ENCODE peak calls at places on chromosomes 7 and 10, in eight cellular contexts. One of them, this sample, is unnamed.

GRCh38 chr10:2054728-2055127 is 317.4 kb upstream of the ADARB2 start:
- DNase-seq in heart right ventricle: no peak
- DNase-seq in CD8-positive, alpha-beta T cell: no peak
- DNase-seq in cardiac muscle cell: no peak
- DNase-seq in heart left ventricle: no peak
- DNase-seq in suprapubic skin: no peak
- DNase-seq in IMR-90: no peak
- DNase-seq in ovary: no peak
- DNase-seq in this sample: no peak

GRCh38 chr10:24432478-24433416 is 223.8 kb downstream of the KIAA1217 start:
- DNase-seq in suprapubic skin: no peak
- DNase-seq in heart left ventricle: no peak
- DNase-seq in cardiac muscle cell: no peak
- DNase-seq in IMR-90: peak
- DNase-seq in ovary: no peak
- DNase-seq in heart right ventricle: no peak
- DNase-seq in CD8-positive, alpha-beta T cell: no peak
- DNase-seq in this sample: no peak

GRCh38 chr7:100576384-100576993 is 2.8 kb upstream of the SAP25 start:
- DNase-seq in cardiac muscle cell: no peak
- DNase-seq in IMR-90: no peak
- DNase-seq in CD8-positive, alpha-beta T cell: no peak
- DNase-seq in ovary: no peak
- DNase-seq in heart left ventricle: no peak
- DNase-seq in suprapubic skin: no peak
- DNase-seq in heart right ventricle: no peak
- DNase-seq in this sample: no peak

GRCh38 chr7:132004528-132004927 is 448.1 kb upstream of the PODXL start:
- DNase-seq in CD8-positive, alpha-beta T cell: no peak
- DNase-seq in heart right ventricle: peak
- DNase-seq in ovary: no peak
- DNase-seq in IMR-90: no peak
- DNase-seq in cardiac muscle cell: peak
- DNase-seq in suprapubic skin: no peak
- DNase-seq in heart left ventricle: no peak
- DNase-seq in this sample: peak

GRCh38 chr10:84407390-84408049 is 79.1 kb downstream of the CCSER2 start:
- DNase-seq in heart left ventricle: no peak
- DNase-seq in cardiac muscle cell: no peak
- DNase-seq in heart right ventricle: no peak
- DNase-seq in suprapubic skin: no peak
- DNase-seq in ovary: no peak
- DNase-seq in CD8-positive, alpha-beta T cell: no peak
- DNase-seq in IMR-90: no peak
- DNase-seq in this sample: no peak

GRCh38 chr7:140390466-140391190 is 7.7 kb downstream of the SLC37A3 start:
- DNase-seq in cardiac muscle cell: peak
- DNase-seq in ovary: no peak
- DNase-seq in CD8-positive, alpha-beta T cell: no peak
- DNase-seq in IMR-90: peak
- DNase-seq in heart left ventricle: no peak
- DNase-seq in heart right ventricle: no peak
- DNase-seq in suprapubic skin: no peak
- DNase-seq in this sample: no peak

GRCh38 chr10:8158439-8159071 is 104.1 kb downstream of the GATA3 start:
- DNase-seq in suprapubic skin: no peak
- DNase-seq in heart right ventricle: no peak
- DNase-seq in heart left ventricle: no peak
- DNase-seq in CD8-positive, alpha-beta T cell: no peak
- DNase-seq in cardiac muscle cell: no peak
- DNase-seq in ovary: no peak
- DNase-seq in IMR-90: no peak
- DNase-seq in this sample: no peak

GRCh38 chr10:71349401-71349800 is 30.3 kb downstream of the SLC29A3 start:
- DNase-seq in suprapubic skin: no peak
- DNase-seq in IMR-90: no peak
- DNase-seq in heart left ventricle: no peak
- DNase-seq in cardiac muscle cell: no peak
- DNase-seq in ovary: no peak
- DNase-seq in CD8-positive, alpha-beta T cell: no peak
- DNase-seq in heart right ventricle: no peak
- DNase-seq in this sample: no peak

GRCh38 chr7:1033546-1034145 is 10.7 kb upstream of the GPR146 start:
- DNase-seq in suprapubic skin: no peak
- DNase-seq in cardiac muscle cell: no peak
- DNase-seq in heart right ventricle: no peak
- DNase-seq in IMR-90: no peak
- DNase-seq in ovary: no peak
- DNase-seq in CD8-positive, alpha-beta T cell: peak
- DNase-seq in heart left ventricle: no peak
- DNase-seq in this sample: no peak

GRCh38 chr10:71767420-71768035 is 5.8 kb downstream of the VSIR start:
- DNase-seq in cardiac muscle cell: peak
- DNase-seq in ovary: peak
- DNase-seq in heart left ventricle: peak
- DNase-seq in heart right ventricle: peak
- DNase-seq in IMR-90: no peak
- DNase-seq in suprapubic skin: no peak
- DNase-seq in CD8-positive, alpha-beta T cell: no peak
- DNase-seq in this sample: peak

GRCh38 chr10:33862706-33863105 is 528.2 kb upstream of the NRP1 start:
- DNase-seq in heart left ventricle: no peak
- DNase-seq in suprapubic skin: no peak
- DNase-seq in CD8-positive, alpha-beta T cell: no peak
- DNase-seq in heart right ventricle: no peak
- DNase-seq in IMR-90: no peak
- DNase-seq in cardiac muscle cell: no peak
- DNase-seq in ovary: no peak
- DNase-seq in this sample: no peak

GRCh38 chr10:103619424-103620356 is 126.2 kb downstream of the NEURL1 start:
- DNase-seq in IMR-90: no peak
- DNase-seq in cardiac muscle cell: no peak
- DNase-seq in suprapubic skin: no peak
- DNase-seq in heart left ventricle: no peak
- DNase-seq in ovary: no peak
- DNase-seq in CD8-positive, alpha-beta T cell: no peak
- DNase-seq in heart right ventricle: no peak
- DNase-seq in this sample: no peak

GRCh38 chr10:103616705-103617361 is 123.3 kb downstream of the NEURL1 start:
- DNase-seq in heart right ventricle: peak
- DNase-seq in heart left ventricle: no peak
- DNase-seq in cardiac muscle cell: peak
- DNase-seq in suprapubic skin: peak
- DNase-seq in IMR-90: peak
- DNase-seq in ovary: peak
- DNase-seq in CD8-positive, alpha-beta T cell: no peak
- DNase-seq in this sample: peak

GRCh38 chr10:103618575-103619423 is 125.3 kb downstream of the NEURL1 start:
- DNase-seq in cardiac muscle cell: peak
- DNase-seq in heart left ventricle: peak
- DNase-seq in ovary: peak
- DNase-seq in suprapubic skin: no peak
- DNase-seq in IMR-90: no peak
- DNase-seq in heart right ventricle: peak
- DNase-seq in CD8-positive, alpha-beta T cell: no peak
- DNase-seq in this sample: peak

GRCh38 chr10:103617362-103618026 is 124.0 kb downstream of the NEURL1 start:
- DNase-seq in suprapubic skin: no peak
- DNase-seq in heart right ventricle: no peak
- DNase-seq in ovary: no peak
- DNase-seq in cardiac muscle cell: no peak
- DNase-seq in heart left ventricle: no peak
- DNase-seq in CD8-positive, alpha-beta T cell: no peak
- DNase-seq in IMR-90: no peak
- DNase-seq in this sample: no peak

DNA sequence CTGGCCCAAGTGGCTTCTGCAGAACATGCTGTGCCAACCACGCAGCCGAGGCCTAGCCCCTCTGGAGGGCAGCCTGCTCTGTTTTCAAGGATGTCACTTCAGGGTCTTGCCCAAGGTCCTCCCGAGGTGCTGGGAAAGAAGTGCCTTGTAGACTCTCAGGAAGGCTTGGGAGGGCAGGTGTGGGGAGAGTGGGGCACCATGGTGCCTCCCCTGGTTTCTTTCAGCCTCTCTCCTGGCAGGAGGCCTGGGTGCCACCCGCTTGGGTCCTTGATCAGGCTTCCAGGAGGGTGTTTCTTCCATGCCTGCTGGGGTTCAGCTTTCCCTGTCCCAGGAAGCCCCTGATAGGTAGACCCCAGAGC is 124.5 kb downstream of the NEURL1 start:
- DNase-seq in heart left ventricle: no peak
- DNase-seq in heart right ventricle: no peak
- DNase-seq in cardiac muscle cell: no peak
- DNase-seq in CD8-positive, alpha-beta T cell: no peak
- DNase-seq in ovary: no peak
- DNase-seq in suprapubic skin: no peak
- DNase-seq in IMR-90: no peak
- DNase-seq in this sample: no peak
- H3K27ac ChIP-seq in heart left ventricle: peak
- H3K27ac ChIP-seq in heart right ventricle: peak
- H3K27ac ChIP-seq in cardiac muscle cell: no peak
- H3K27ac ChIP-seq in CD8-positive, alpha-beta T cell: no peak
- H3K27ac ChIP-seq in ovary: peak
- H3K27ac ChIP-seq in suprapubic skin: no peak
- H3K27ac ChIP-seq in IMR-90: no peak
- H3K27ac ChIP-seq in this sample: peak

GRCh38 chr7:104934665-104935064 is 79.3 kb upstream of the KMT2E start:
- DNase-seq in heart right ventricle: no peak
- DNase-seq in cardiac muscle cell: no peak
- DNase-seq in suprapubic skin: no peak
- DNase-seq in CD8-positive, alpha-beta T cell: no peak
- DNase-seq in IMR-90: no peak
- DNase-seq in ovary: no peak
- DNase-seq in heart left ventricle: no peak
- DNase-seq in this sample: no peak

GRCh38 chr7:104936546-104936945 is 77.5 kb upstream of the KMT2E start:
- DNase-seq in ovary: no peak
- DNase-seq in suprapubic skin: no peak
- DNase-seq in CD8-positive, alpha-beta T cell: no peak
- DNase-seq in heart right ventricle: no peak
- DNase-seq in IMR-90: no peak
- DNase-seq in heart left ventricle: no peak
- DNase-seq in cardiac muscle cell: no peak
- DNase-seq in this sample: peak

GRCh38 chr7:104931181-104931781 is 82.7 kb upstream of the KMT2E start:
- DNase-seq in IMR-90: no peak
- DNase-seq in heart right ventricle: no peak
- DNase-seq in CD8-positive, alpha-beta T cell: no peak
- DNase-seq in cardiac muscle cell: no peak
- DNase-seq in suprapubic skin: no peak
- DNase-seq in ovary: no peak
- DNase-seq in heart left ventricle: no peak
- DNase-seq in this sample: no peak

GRCh38 chr7:104933022-104933421 is 81.0 kb upstream of the KMT2E start:
- DNase-seq in heart right ventricle: no peak
- DNase-seq in cardiac muscle cell: no peak
- DNase-seq in suprapubic skin: no peak
- DNase-seq in ovary: no peak
- DNase-seq in CD8-positive, alpha-beta T cell: no peak
- DNase-seq in heart left ventricle: no peak
- DNase-seq in IMR-90: no peak
- DNase-seq in this sample: no peak

DNA sequence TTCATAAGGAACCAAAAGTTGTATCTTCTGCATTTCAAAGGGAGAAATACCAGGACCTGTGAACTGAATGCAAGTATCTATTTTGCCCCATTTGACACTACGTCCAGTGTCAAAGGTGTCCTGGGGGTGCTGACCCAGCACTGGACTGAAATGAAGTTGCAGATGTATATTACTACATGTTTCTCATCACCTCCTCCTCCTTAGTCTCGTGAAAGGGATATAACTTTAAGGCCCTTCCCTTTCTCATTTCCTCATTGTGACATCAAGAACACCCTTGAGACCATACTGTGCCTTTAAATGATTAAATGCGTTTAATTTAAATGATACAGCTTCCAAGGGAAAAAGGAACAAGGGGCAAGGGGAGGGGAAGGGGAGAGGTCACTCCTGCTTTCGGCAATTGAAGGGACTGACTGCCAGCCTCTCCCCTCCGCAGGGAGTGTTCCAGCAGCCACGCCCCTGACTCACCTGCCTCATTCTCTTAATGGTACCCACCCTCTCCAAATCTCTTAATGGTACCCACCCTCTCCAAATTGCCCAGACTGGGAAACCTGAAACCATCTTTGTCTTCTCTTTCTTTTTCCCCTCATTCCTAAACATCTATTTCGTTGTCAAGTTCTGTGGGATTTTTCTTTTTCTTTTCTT is 80.5 kb upstream of the KMT2E start:
- DNase-seq in ovary: no peak
- DNase-seq in CD8-positive, alpha-beta T cell: no peak
- DNase-seq in heart left ventricle: no peak
- DNase-seq in cardiac muscle cell: no peak
- DNase-seq in heart right ventricle: no peak
- DNase-seq in IMR-90: no peak
- DNase-seq in suprapubic skin: no peak
- DNase-seq in this sample: no peak
- H3K27ac ChIP-seq in ovary: no peak
- H3K27ac ChIP-seq in CD8-positive, alpha-beta T cell: no peak
- H3K27ac ChIP-seq in heart left ventricle: no peak
- H3K27ac ChIP-seq in cardiac muscle cell: no peak
- H3K27ac ChIP-seq in heart right ventricle: no peak
- H3K27ac ChIP-seq in IMR-90: no peak
- H3K27ac ChIP-seq in suprapubic skin: no peak
- H3K27ac ChIP-seq in this sample: no peak

GRCh38 chr7:130840599-130840998 is 106.6 kb upstream of the KLF14 start:
- DNase-seq in CD8-positive, alpha-beta T cell: no peak
- DNase-seq in heart left ventricle: no peak
- DNase-seq in IMR-90: no peak
- DNase-seq in cardiac muscle cell: no peak
- DNase-seq in ovary: no peak
- DNase-seq in suprapubic skin: no peak
- DNase-seq in heart right ventricle: no peak
- DNase-seq in this sample: no peak

GRCh38 chr7:130841416-130841815 is 107.4 kb upstream of the KLF14 start:
- DNase-seq in heart right ventricle: no peak
- DNase-seq in ovary: no peak
- DNase-seq in suprapubic skin: no peak
- DNase-seq in cardiac muscle cell: no peak
- DNase-seq in heart left ventricle: no peak
- DNase-seq in CD8-positive, alpha-beta T cell: peak
- DNase-seq in IMR-90: no peak
- DNase-seq in this sample: no peak

GRCh38 chr7:130843703-130844102 is 109.7 kb upstream of the KLF14 start:
- DNase-seq in heart left ventricle: no peak
- DNase-seq in heart right ventricle: no peak
- DNase-seq in CD8-positive, alpha-beta T cell: no peak
- DNase-seq in IMR-90: no peak
- DNase-seq in suprapubic skin: no peak
- DNase-seq in cardiac muscle cell: no peak
- DNase-seq in ovary: no peak
- DNase-seq in this sample: no peak

GRCh38 chr7:130838738-130839137 is 104.7 kb upstream of the KLF14 start:
- DNase-seq in ovary: no peak
- DNase-seq in heart right ventricle: no peak
- DNase-seq in CD8-positive, alpha-beta T cell: no peak
- DNase-seq in cardiac muscle cell: peak
- DNase-seq in IMR-90: peak
- DNase-seq in suprapubic skin: no peak
- DNase-seq in heart left ventricle: no peak
- DNase-seq in this sample: no peak
- H3K27ac ChIP-seq in ovary: no peak
- H3K27ac ChIP-seq in heart right ventricle: no peak
- H3K27ac ChIP-seq in CD8-positive, alpha-beta T cell: no peak
- H3K27ac ChIP-seq in cardiac muscle cell: no peak
- H3K27ac ChIP-seq in IMR-90: peak
- H3K27ac ChIP-seq in suprapubic skin: no peak
- H3K27ac ChIP-seq in heart left ventricle: no peak
- H3K27ac ChIP-seq in this sample: no peak

GRCh38 chr7:87038993-87039716 is 20.3 kb downstream of the ELAPOR2 start:
- DNase-seq in cardiac muscle cell: no peak
- DNase-seq in CD8-positive, alpha-beta T cell: no peak
- DNase-seq in heart right ventricle: no peak
- DNase-seq in suprapubic skin: no peak
- DNase-seq in ovary: no peak
- DNase-seq in IMR-90: no peak
- DNase-seq in heart left ventricle: no peak
- DNase-seq in this sample: no peak
- H3K27ac ChIP-seq in cardiac muscle cell: peak
- H3K27ac ChIP-seq in CD8-positive, alpha-beta T cell: no peak
- H3K27ac ChIP-seq in heart right ventricle: no peak
- H3K27ac ChIP-seq in suprapubic skin: no peak
- H3K27ac ChIP-seq in ovary: no peak
- H3K27ac ChIP-seq in IMR-90: no peak
- H3K27ac ChIP-seq in heart left ventricle: no peak
- H3K27ac ChIP-seq in this sample: no peak